ENCODE peak calls at places on chromosome 3, in nine cellular contexts. W, U, E, F, N, I, A, O and J are unnamed samples.

GRCh38 chr3:171113716-171114115 is 87.2 kb upstream of the SLC2A2 start:
- DNase-seq in E (no peak), N (no peak), U (no peak), W (no peak), F (no peak), A (no peak), I (no peak), O (no peak), J (no peak)

GRCh38 chr3:72350761-72351505 is 497.3 kb downstream of the SHQ1 start:
- DNase-seq in W (no peak), O (no peak), A (no peak), U (no peak), F (no peak), N (no peak), E (no peak), I (no peak), J (no peak)

GRCh38 chr3:177358968-177359600 is 161.8 kb upstream of the TBL1XR1 start:
- DNase-seq in U (peak; percentile 45), E (peak; percentile 55), F (peak; percentile 60), O (no peak), I (peak; percentile 24), N (no peak), W (peak; percentile 23), A (peak; percentile 45), J (no peak)

GRCh38 chr3:58049143-58049785 is 41.0 kb downstream of the FLNB start:
- DNase-seq in A (no peak), I (peak; percentile 84), O (no peak), W (peak; percentile 99), N (no peak), E (peak; percentile 91), F (no peak), U (no peak), J (peak; percentile 86)

GRCh38 chr3:25585361-25586166 is 79.1 kb downstream of the TOP2B start:
- DNase-seq in U (no peak), I (no peak), N (no peak), W (peak; percentile 59), E (no peak), A (no peak), F (no peak), O (no peak), J (no peak)

GRCh38 chr3:116757310-116757709 is 47.7 kb downstream of the TUSC7 start:
- DNase-seq in O (peak; percentile 84), F (no peak), I (no peak), U (no peak), N (no peak), W (no peak), A (no peak), E (no peak), J (no peak)

GRCh38 chr3:89925976-89926375 is 818.6 kb downstream of the EPHA3 start:
- DNase-seq in E (peak; percentile 23), N (no peak), A (no peak), W (no peak), F (no peak), U (no peak), O (no peak), I (no peak), J (no peak)

GRCh38 chr3:132713977-132714727 is 8.1 kb downstream of the NPHP3 start:
- DNase-seq in F (no peak), N (no peak), A (no peak), E (no peak), W (no peak), I (no peak), U (no peak), O (no peak), J (no peak)

GRCh38 chr3:195160257-195160898 is 110.6 kb downstream of the XXYLT1 start:
- DNase-seq in E (peak; percentile 86), I (peak; percentile 58), N (no peak), A (no peak), W (peak; percentile 63), F (no peak), O (no peak), U (no peak), J (peak; percentile 39)

GRCh38 chr3:13607821-13608620 is 59.1 kb downstream of the FBLN2 start:
- DNase-seq in F (no peak), I (no peak), U (no peak), O (no peak), A (no peak), W (no peak), N (no peak), E (no peak), J (no peak)

GRCh38 chr3:100103558-100104441 is 10.5 kb downstream of the FILIP1L start:
- DNase-seq in W (peak; percentile 71), U (no peak), F (no peak), E (peak; percentile 94), N (peak; percentile 79), A (no peak), I (peak; percentile 32), O (no peak), J (peak; percentile 56)

GRCh38 chr3:177419904-177420601 is 222.8 kb upstream of the TBL1XR1 start:
- DNase-seq in O (no peak), U (no peak), I (no peak), W (no peak), N (no peak), F (no peak), A (no peak), E (peak; percentile 34), J (no peak)

GRCh38 chr3:129371041-129371826 is 57.2 kb downstream of the EFCAB12 start:
- DNase-seq in A (no peak), I (no peak), F (no peak), E (no peak), W (no peak), N (no peak), U (no peak), O (no peak), J (no peak)

GRCh38 chr3:147945968-147946519 is 536.9 kb downstream of the ZIC1 start:
- DNase-seq in E (peak; percentile 90), U (no peak), W (peak; percentile 86), F (peak; percentile 9), O (peak; percentile 96), A (no peak), I (peak; percentile 96), N (peak; percentile 3), J (peak; percentile 95)

GRCh38 chr3:113617726-113618125 is 78.7 kb downstream of the USF3 start:
- DNase-seq in A (no peak), U (no peak), F (no peak), E (no peak), N (no peak), I (no peak), O (no peak), W (no peak), J (no peak)

GRCh38 chr3:7793786-7794185 is 707.8 kb upstream of the LMCD1 start:
- DNase-seq in I (no peak), A (no peak), U (no peak), E (no peak), F (no peak), O (no peak), N (no peak), W (no peak), J (no peak)

GRCh38 chr3:124640907-124641306 is 89.3 kb upstream of the UMPS start:
- DNase-seq in A (no peak), E (no peak), I (no peak), W (no peak), U (no peak), O (no peak), F (no peak), N (no peak), J (no peak)

GRCh38 chr3:138675393-138675792 is 66.8 kb downstream of the FAIM start:
- DNase-seq in F (no peak), U (no peak), A (no peak), N (no peak), O (no peak), I (peak; percentile 24), W (peak; percentile 52), E (peak; percentile 65), J (peak; percentile 44)

GRCh38 chr3:131804565-131805133 is 230.2 kb downstream of the CPNE4 start:
- DNase-seq in A (no peak), E (no peak), U (no peak), W (no peak), N (no peak), F (no peak), I (peak; percentile 27), O (no peak), J (no peak)

GRCh38 chr3:11437506-11437905 is 165.3 kb downstream of the ATG7 start:
- DNase-seq in W (no peak), I (no peak), O (no peak), F (no peak), A (no peak), N (no peak), E (no peak), U (no peak), J (no peak)

GRCh38 chr3:56254835-56255234 is 213.4 kb downstream of the ERC2 start:
- DNase-seq in U (no peak), O (no peak), E (no peak), F (no peak), A (no peak), W (peak; percentile 11), I (no peak), N (no peak), J (no peak)

GRCh38 chr3:5390221-5390620 is 202.7 kb downstream of the EDEM1 start:
- DNase-seq in O (no peak), U (no peak), E (no peak), F (no peak), N (no peak), I (no peak), A (no peak), W (no peak), J (no peak)

GRCh38 chr3:17336291-17336690 is 406.1 kb downstream of the TBC1D5 start:
- DNase-seq in N (no peak), F (no peak), E (no peak), W (no peak), O (no peak), U (no peak), A (no peak), I (peak; percentile 46), J (peak; percentile 3)

GRCh38 chr3:56988874-56989433 is 71.5 kb upstream of the SPATA12 start:
- DNase-seq in A (peak; percentile 63), N (peak; percentile 26), F (peak; percentile 75), O (peak; percentile 48), W (peak; percentile 78), I (peak; percentile 93), U (peak; percentile 74), E (peak; percentile 78), J (peak; percentile 79)

GRCh38 chr3:115347737-115348136 is 200.6 kb upstream of the ZBTB20 start:
- DNase-seq in E (no peak), F (no peak), O (no peak), A (no peak), U (no peak), W (no peak), I (peak; percentile 55), N (no peak), J (no peak)

GRCh38 chr3:114861666-114862065 is 285.4 kb downstream of the ZBTB20 start:
- DNase-seq in W (no peak), N (no peak), F (no peak), U (no peak), I (no peak), E (no peak), A (no peak), O (no peak), J (no peak)

GRCh38 chr3:51385621-51386091 is 565 bp downstream of the MANF start:
- DNase-seq in E (peak; percentile 18), N (no peak), A (no peak), O (no peak), W (peak; percentile 25), I (no peak), U (no peak), F (no peak), J (no peak)

GRCh38 chr3:1600206-1600605 is 498.5 kb upstream of the CNTN4 start:
- DNase-seq in A (no peak), W (no peak), F (no peak), E (no peak), N (no peak), O (no peak), U (no peak), I (no peak), J (no peak)

GRCh38 chr3:37224879-37225278 is 50.5 kb upstream of the LRRFIP2 start:
- DNase-seq in F (no peak), N (no peak), W (no peak), O (no peak), I (no peak), E (no peak), U (no peak), A (no peak), J (no peak)

GRCh38 chr3:129936757-129937156 is 37.8 kb upstream of the TRH start:
- DNase-seq in N (no peak), U (peak; percentile 44), W (peak; percentile 50), E (peak; percentile 18), O (no peak), F (peak; percentile 7), A (no peak), I (peak; percentile 70), J (peak; percentile 77)

GRCh38 chr3:72274511-72275295 is 489.8 kb upstream of the PROK2 start:
- DNase-seq in U (peak; percentile 46), I (peak; percentile 93), O (no peak), A (no peak), F (no peak), N (no peak), E (peak; percentile 90), W (peak; percentile 21), J (peak; percentile 88)